ENCODE peak calls at places on chromosomes 3 and 15, in four cellular contexts. U is A549, M is K562, Y is HepG2. Z is an unnamed sample.

GRCh38 chr3:195711813-195712534 is 8.8 kb upstream of the MUC20 start:
- DNase-seq in U (no peak), M (peak; percentile 20), Y (no peak), Z (no peak)

GRCh38 chr15:36330598-36330997 is 248.8 kb upstream of the CDIN1 start:
- DNase-seq in U (no peak), M (no peak), Y (no peak), Z (no peak)

GRCh38 chr3:126157083-126157768 is 23.2 kb downstream of the ALDH1L1 start:
- DNase-seq in U (no peak), M (no peak), Y (no peak), Z (no peak)

GRCh38 chr15:65328506-65329297 is 24.2 kb downstream of the RNU5B-1 start:
- DNase-seq in U (no peak), M (no peak), Y (no peak), Z (no peak)

GRCh38 chr3:165753560-165753959 is 83.7 kb downstream of the BCHE start:
- DNase-seq in U (no peak), M (no peak), Y (no peak), Z (no peak)

GRCh38 chr3:187076297-187076696 is 63.0 kb downstream of the RPL39L start:
- DNase-seq in U (no peak), M (no peak), Y (no peak), Z (no peak)

GRCh38 chr15:40793216-40793989 is 13.5 kb upstream of the ZFYVE19 start:
- DNase-seq in U (peak; percentile 26), M (no peak), Y (peak; percentile 96), Z (no peak)

GRCh38 chr3:174023445-174023844 is 625.9 kb downstream of the NLGN1 start:
- DNase-seq in U (no peak), M (no peak), Y (no peak), Z (no peak)

GRCh38 chr3:32457971-32458471 is 44.6 kb downstream of the CMTM6 start:
- DNase-seq in U (no peak), M (no peak), Y (no peak), Z (no peak)

GRCh38 chr3:171353423-171353822 is 106.8 kb downstream of the TNIK start:
- DNase-seq in U (no peak), M (no peak), Y (no peak), Z (no peak)

GRCh38 chr3:135865554-135865953 is 100.0 kb upstream of the PPP2R3A start:
- DNase-seq in U (no peak), M (no peak), Y (no peak), Z (no peak)

GRCh38 chr3:37996785-37997301 is 6.3 kb downstream of the VILL start:
- DNase-seq in U (peak; percentile 90), M (peak; percentile 69), Y (peak; percentile 80), Z (peak; percentile 88)

GRCh38 chr15:56821721-56822425 is 88.6 kb upstream of the ZNF280D start:
- DNase-seq in U (peak; percentile 58), M (peak; percentile 35), Y (peak; percentile 43), Z (peak; percentile 64)

GRCh38 chr3:101252307-101252706 is 68.1 kb downstream of the IMPG2 start:
- DNase-seq in U (no peak), M (no peak), Y (no peak), Z (no peak)

GRCh38 chr3:133742351-133743091 is 3.7 kb upstream of the TF start:
- DNase-seq in U (peak; percentile 17), M (no peak), Y (peak; percentile 97), Z (no peak)

GRCh38 chr3:125150525-125151436 is 61.8 kb downstream of the SLC12A8 start:
- DNase-seq in U (peak; percentile 40), M (peak; percentile 65), Y (peak; percentile 53), Z (peak; percentile 78)

GRCh38 chr3:44437800-44438199 is 39.7 kb downstream of the ZNF445 start:
- DNase-seq in U (no peak), M (no peak), Y (no peak), Z (no peak)

GRCh38 chr3:138908815-138909214 is 38.1 kb downstream of the FOXL2 start:
- DNase-seq in U (no peak), M (no peak), Y (no peak), Z (no peak)

GRCh38 chr15:33094336-33094735 is 100.2 kb downstream of the FMN1 start:
- DNase-seq in U (no peak), M (no peak), Y (no peak), Z (no peak)

GRCh38 chr3:39166932-39167532 is 13.6 kb upstream of the CSRNP1 start:
- DNase-seq in U (no peak), M (no peak), Y (no peak), Z (no peak)

GRCh38 chr3:51715231-51716058 is 8.6 kb downstream of the GRM2 start:
- DNase-seq in U (no peak), M (no peak), Y (no peak), Z (peak; percentile 8)

GRCh38 chr3:177443469-177443868 is 246.2 kb upstream of the TBL1XR1 start:
- DNase-seq in U (no peak), M (no peak), Y (peak; percentile 12), Z (no peak)

GRCh38 chr3:172107403-172107802 is 68.0 kb downstream of the FNDC3B start:
- DNase-seq in U (no peak), M (no peak), Y (no peak), Z (no peak)

GRCh38 chr3:24846286-24846860 is 351.7 kb upstream of the THRB start:
- DNase-seq in U (no peak), M (no peak), Y (no peak), Z (no peak)

DNA sequence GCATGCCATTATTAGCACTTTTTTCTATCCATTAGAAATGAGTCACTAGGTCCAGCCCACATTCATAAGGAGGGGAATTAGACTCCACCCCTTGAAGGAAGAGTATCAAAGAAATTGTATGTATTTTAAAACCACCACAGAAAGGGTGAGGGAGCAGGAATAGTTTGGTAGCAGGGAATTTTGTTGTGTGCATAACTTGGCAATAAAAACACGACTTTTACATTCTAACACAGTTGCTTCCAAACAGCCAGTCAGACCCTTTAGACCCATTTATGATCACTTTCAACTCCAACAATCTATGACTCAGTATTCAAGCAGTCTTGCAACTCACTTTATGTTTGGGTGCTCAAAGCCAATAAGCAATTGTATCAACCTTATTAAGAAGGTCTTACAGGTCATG is 90.1 kb downstream of the MEX3B start:
- DNase-seq in U (no peak), M (no peak), Y (no peak), Z (no peak)
- TF ChIP-seq NR3C1 in U (no peak), M (no peak), Y (no peak), Z (no peak)

GRCh38 chr3:180018588-180018987 is 18.1 kb downstream of the PEX5L start:
- DNase-seq in U (no peak), M (no peak), Y (no peak), Z (no peak)
- TF ChIP-seq NR3C1 in U (no peak), M (no peak), Y (no peak), Z (no peak)

GRCh38 chr15:70892912-70893560 is 410 bp downstream of the LRRC49 start:
- DNase-seq in U (peak; percentile 40), M (no peak), Y (peak; percentile 6), Z (no peak)

DNA sequence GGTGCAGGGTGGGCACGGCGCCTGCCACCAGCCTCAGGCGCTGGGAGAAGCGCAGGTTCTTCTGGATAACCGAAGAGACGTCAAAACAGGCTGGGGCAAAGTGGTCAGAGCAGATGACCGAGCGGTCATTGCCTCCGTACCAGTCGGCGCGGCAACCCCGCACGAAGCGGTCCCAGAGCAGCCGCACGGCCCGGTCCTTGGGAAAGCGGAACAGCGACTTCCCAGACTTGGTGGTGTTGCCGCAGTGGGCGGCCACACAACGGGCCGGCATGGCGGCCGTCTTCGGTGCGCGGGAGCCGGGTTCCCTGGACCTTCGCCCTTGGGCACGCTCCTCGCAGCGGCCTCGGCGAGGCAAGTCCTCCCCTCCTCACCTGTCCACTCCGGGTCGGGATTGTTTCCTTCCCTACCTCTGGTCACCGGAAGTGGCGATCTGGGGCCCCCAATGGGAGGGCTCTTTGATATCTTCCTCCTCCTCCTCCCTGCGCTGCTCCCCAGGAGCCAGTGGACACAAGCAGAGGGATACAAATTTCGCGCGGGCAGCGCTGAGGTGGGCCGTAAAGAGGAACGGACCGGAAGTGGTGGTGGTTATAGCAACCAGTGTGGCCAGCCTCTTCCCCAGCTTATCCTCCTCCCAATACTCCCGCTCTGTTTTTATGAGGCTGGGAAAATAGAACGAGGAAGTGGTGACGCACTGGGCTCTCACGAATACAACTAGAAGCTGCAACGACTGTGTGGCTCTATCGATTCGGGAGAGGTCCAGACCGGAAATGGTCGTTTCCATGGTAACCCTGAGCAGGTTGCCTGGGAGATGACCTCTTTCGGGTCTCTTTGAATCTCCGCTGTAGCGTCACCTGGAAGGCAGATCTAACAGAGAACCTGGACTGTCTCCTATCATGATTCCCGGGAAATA is at the start of the genes LRRC49 and THAP10:
- DNase-seq in U (peak; percentile 80), M (no peak), Y (peak; percentile 91), Z (peak; percentile 86)
- TF ChIP-seq NR3C1 in U (no peak), M (no peak), Y (no peak), Z (no peak)

DNA sequence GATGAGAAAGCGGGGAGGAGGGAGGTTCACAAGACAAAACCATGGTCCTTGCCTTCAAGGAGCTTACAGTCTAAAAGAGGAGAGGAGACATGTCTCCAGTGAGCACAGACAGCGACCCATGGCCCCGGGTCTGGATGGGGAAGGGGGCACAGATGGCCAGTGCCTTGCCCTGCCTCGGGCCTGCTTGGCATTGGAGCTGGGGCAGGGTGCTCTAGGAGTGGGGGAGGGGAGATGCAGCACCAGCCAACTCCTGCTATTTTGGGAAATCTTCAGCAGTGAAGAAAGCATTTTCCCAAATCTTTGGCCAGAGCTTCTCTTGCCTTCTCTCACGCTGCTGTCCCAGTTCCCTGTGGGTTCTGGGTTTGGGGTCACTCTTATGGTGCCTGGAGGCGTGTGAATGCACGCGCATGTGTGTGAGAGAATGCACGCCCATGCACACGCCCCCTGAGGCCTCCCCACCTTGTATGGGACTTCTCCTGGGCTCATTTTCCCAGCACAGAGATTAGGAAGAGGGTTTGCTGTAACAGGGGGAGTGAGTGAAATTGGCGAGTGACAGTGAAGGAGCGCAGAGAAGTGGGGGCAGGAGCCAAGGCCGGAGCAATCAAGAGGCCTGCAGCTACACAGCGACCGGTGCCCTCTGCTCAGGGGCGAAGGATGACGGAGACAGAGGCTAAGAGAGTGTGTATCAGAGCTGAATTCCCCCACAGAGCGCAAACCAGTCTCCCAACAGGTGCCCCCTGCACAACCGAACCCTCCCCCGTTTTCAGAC is 71.5 kb downstream of the SEMA5B start:
- DNase-seq in U (no peak), M (no peak), Y (no peak), Z (no peak)
- TF ChIP-seq NR3C1 in U (no peak), M (no peak), Y (no peak), Z (no peak)

GRCh38 chr3:42704136-42704841 is 1.7 kb upstream of the HHATL start:
- DNase-seq in U (no peak), M (no peak), Y (no peak), Z (no peak)
- TF ChIP-seq NR3C1 in U (no peak), M (no peak), Y (no peak), Z (no peak)

GRCh38 chr15:70519004-70519365 is 244.4 kb downstream of the UACA start:
- DNase-seq in U (no peak), M (no peak), Y (no peak), Z (no peak)
- TF ChIP-seq NR3C1 in U (no peak), M (no peak), Y (no peak), Z (no peak)

GRCh38 chr3:34235096-34235495 is 436.7 kb downstream of the PDCD6IP start:
- DNase-seq in U (no peak), M (no peak), Y (no peak), Z (no peak)

GRCh38 chr3:34239287-34239686 is 440.9 kb downstream of the PDCD6IP start:
- DNase-seq in U (no peak), M (no peak), Y (no peak), Z (no peak)

GRCh38 chr3:34239870-34240269 is 441.4 kb downstream of the PDCD6IP start:
- DNase-seq in U (no peak), M (no peak), Y (no peak), Z (no peak)

GRCh38 chr3:34238407-34238806 is 440.0 kb downstream of the PDCD6IP start:
- DNase-seq in U (no peak), M (no peak), Y (no peak), Z (no peak)

GRCh38 chr3:34237946-34238345 is 439.5 kb downstream of the PDCD6IP start:
- DNase-seq in U (no peak), M (no peak), Y (no peak), Z (no peak)
- TF ChIP-seq NR3C1 in U (no peak), M (no peak), Y (no peak), Z (no peak)

Z was measured in WTC11.